ENCODE peak calls at places on chromosomes 1 and 21, in five cellular contexts. One of them, this sample, is unnamed.

GRCh38 chr1:30348147-30348546 is 375.2 kb downstream of the MATN1 start:
- DNase-seq in neural progenitor cell: no peak
- DNase-seq in hepatocyte: no peak
- DNase-seq in IMR-90: no peak
- DNase-seq in GM23248: no peak
- DNase-seq in this sample: no peak

GRCh38 chr21:17045214-17045835 is 467.5 kb upstream of the CXADR start:
- DNase-seq in hepatocyte: peak
- DNase-seq in GM23248: peak
- DNase-seq in IMR-90: peak
- DNase-seq in neural progenitor cell: no peak
- DNase-seq in this sample: no peak

GRCh38 chr1:162196387-162196786 is 126.9 kb downstream of the NOS1AP start:
- DNase-seq in IMR-90: no peak
- DNase-seq in hepatocyte: peak
- DNase-seq in neural progenitor cell: no peak
- DNase-seq in GM23248: no peak
- DNase-seq in this sample: no peak

GRCh38 chr1:42735477-42736105 is 4.4 kb downstream of the CLDN19 start:
- DNase-seq in IMR-90: no peak
- DNase-seq in neural progenitor cell: no peak
- DNase-seq in hepatocyte: no peak
- DNase-seq in GM23248: no peak
- DNase-seq in this sample: no peak

GRCh38 chr1:60894121-60894520 is 188.2 kb upstream of the NFIA start:
- DNase-seq in GM23248: no peak
- DNase-seq in IMR-90: no peak
- DNase-seq in neural progenitor cell: peak
- DNase-seq in hepatocyte: no peak
- DNase-seq in this sample: peak

GRCh38 chr1:21217812-21218596 is 41.3 kb upstream of the EIF4G3 start:
- DNase-seq in hepatocyte: peak
- DNase-seq in IMR-90: peak
- DNase-seq in GM23248: peak
- DNase-seq in neural progenitor cell: peak
- DNase-seq in this sample: no peak

GRCh38 chr1:172781513-172782140 is 122.7 kb downstream of the FASLG start:
- DNase-seq in GM23248: no peak
- DNase-seq in hepatocyte: no peak
- DNase-seq in IMR-90: no peak
- DNase-seq in neural progenitor cell: no peak
- DNase-seq in this sample: no peak

GRCh38 chr1:159921251-159921650 is 4.1 kb downstream of the TAGLN2 start:
- DNase-seq in neural progenitor cell: no peak
- DNase-seq in GM23248: peak
- DNase-seq in IMR-90: peak
- DNase-seq in hepatocyte: no peak
- DNase-seq in this sample: no peak

GRCh38 chr1:227759345-227760300 is 24.4 kb downstream of the SNAP47 start:
- DNase-seq in neural progenitor cell: no peak
- DNase-seq in hepatocyte: peak
- DNase-seq in IMR-90: peak
- DNase-seq in GM23248: peak
- DNase-seq in this sample: no peak

GRCh38 chr21:45470087-45470515 is 65.1 kb downstream of the COL18A1 start:
- DNase-seq in IMR-90: peak
- DNase-seq in hepatocyte: no peak
- DNase-seq in GM23248: peak
- DNase-seq in neural progenitor cell: no peak
- DNase-seq in this sample: no peak

GRCh38 chr1:36382231-36382630 is 3.5 kb downstream of the STK40 start:
- DNase-seq in GM23248: no peak
- DNase-seq in IMR-90: no peak
- DNase-seq in neural progenitor cell: no peak
- DNase-seq in hepatocyte: no peak
- DNase-seq in this sample: no peak

GRCh38 chr1:220528679-220529529 is 968 bp downstream of the MARK1 start:
- DNase-seq in hepatocyte: peak
- DNase-seq in IMR-90: no peak
- DNase-seq in neural progenitor cell: peak
- DNase-seq in GM23248: peak
- DNase-seq in this sample: peak

GRCh38 chr1:200731654-200732332 is 6.9 kb upstream of the CAMSAP2 start:
- DNase-seq in IMR-90: no peak
- DNase-seq in GM23248: no peak
- DNase-seq in neural progenitor cell: no peak
- DNase-seq in hepatocyte: no peak
- DNase-seq in this sample: no peak

GRCh38 chr1:161187311-161187710 is 10.0 kb upstream of the B4GALT3 start:
- DNase-seq in IMR-90: no peak
- DNase-seq in neural progenitor cell: no peak
- DNase-seq in hepatocyte: no peak
- DNase-seq in GM23248: no peak
- DNase-seq in this sample: no peak

GRCh38 chr1:110067429-110067956 is 3.0 kb downstream of the ALX3 start:
- DNase-seq in hepatocyte: no peak
- DNase-seq in GM23248: no peak
- DNase-seq in IMR-90: no peak
- DNase-seq in neural progenitor cell: peak
- DNase-seq in this sample: no peak

GRCh38 chr1:1942753-1943656 is 23.9 kb upstream of the TMEM52 start:
- DNase-seq in neural progenitor cell: no peak
- DNase-seq in GM23248: no peak
- DNase-seq in hepatocyte: no peak
- DNase-seq in IMR-90: no peak
- DNase-seq in this sample: no peak

GRCh38 chr21:46546799-46547198 is 58.1 kb downstream of the S100B start:
- DNase-seq in hepatocyte: no peak
- DNase-seq in neural progenitor cell: no peak
- DNase-seq in GM23248: no peak
- DNase-seq in IMR-90: no peak
- DNase-seq in this sample: no peak

DNA sequence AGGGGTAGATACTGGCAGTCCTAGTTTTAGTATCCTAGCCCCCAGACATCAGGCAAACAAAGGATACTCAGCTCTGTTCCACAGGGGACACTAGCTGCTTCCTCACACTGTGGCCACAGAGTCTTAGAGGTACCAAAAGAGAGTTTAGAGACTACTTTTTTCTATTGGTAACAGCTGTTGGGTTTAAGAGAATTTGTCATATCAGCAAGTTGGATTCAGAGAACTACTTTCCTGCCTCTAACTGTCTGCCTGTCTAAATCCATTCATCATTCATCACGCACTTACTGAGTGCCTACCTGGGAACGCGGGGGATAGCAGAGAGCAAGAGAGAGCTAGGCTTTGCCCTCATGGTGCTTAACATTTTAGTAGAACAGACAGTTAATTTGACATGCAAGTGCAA is 27.1 kb upstream of the KCNQ4 start:
- DNase-seq in IMR-90: no peak
- DNase-seq in neural progenitor cell: no peak
- DNase-seq in hepatocyte: no peak
- DNase-seq in GM23248: no peak
- DNase-seq in this sample: no peak
- H2AFZ ChIP-seq in IMR-90: no peak
- H2AFZ ChIP-seq in neural progenitor cell: no peak
- H2AFZ ChIP-seq in hepatocyte: no peak
- H2AFZ ChIP-seq in GM23248: no peak
- H2AFZ ChIP-seq in this sample: no peak

DNA sequence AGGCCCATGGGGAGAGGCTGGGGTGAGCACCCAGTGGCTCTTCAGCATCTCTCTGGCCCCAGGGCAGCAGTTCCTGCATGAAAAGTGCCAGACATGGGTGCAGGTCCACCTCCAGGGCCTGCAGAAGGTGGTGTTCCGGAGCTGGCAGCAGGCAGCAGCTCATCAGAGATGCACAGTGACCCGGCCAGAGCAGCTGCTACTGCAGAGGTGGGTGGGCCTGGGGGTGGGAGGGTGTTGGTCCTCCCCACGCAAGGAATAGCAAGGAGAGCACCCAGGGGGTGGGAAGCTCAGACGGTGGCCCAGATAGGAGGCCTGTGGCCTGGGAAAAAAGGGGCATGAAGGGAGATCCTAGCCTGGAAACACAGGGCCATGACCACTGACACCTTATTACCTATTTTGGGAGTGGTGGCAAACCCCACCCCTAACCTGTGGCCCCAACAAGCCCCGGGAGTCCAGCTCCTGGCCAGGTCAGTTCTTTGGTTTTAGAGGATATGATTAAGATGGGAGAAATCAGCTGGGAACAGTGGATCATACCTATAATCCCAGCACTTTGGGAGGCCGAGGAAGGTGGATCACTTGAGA is 20.2 kb downstream of the C1orf167 start:
- DNase-seq in neural progenitor cell: no peak
- DNase-seq in GM23248: no peak
- DNase-seq in IMR-90: no peak
- DNase-seq in hepatocyte: no peak
- DNase-seq in this sample: no peak
- H3K27ac ChIP-seq in neural progenitor cell: no peak
- H3K27ac ChIP-seq in GM23248: no peak
- H3K27ac ChIP-seq in IMR-90: no peak
- H3K27ac ChIP-seq in hepatocyte: no peak
- H3K27ac ChIP-seq in this sample: no peak

GRCh38 chr1:246789454-246790339 is 65.5 kb downstream of the SCCPDH start:
- DNase-seq in GM23248: no peak
- DNase-seq in IMR-90: no peak
- DNase-seq in neural progenitor cell: no peak
- DNase-seq in hepatocyte: no peak
- DNase-seq in this sample: no peak

GRCh38 chr1:246790833-246791232 is 66.6 kb downstream of the SCCPDH start:
- DNase-seq in GM23248: no peak
- DNase-seq in IMR-90: no peak
- DNase-seq in neural progenitor cell: no peak
- DNase-seq in hepatocyte: no peak
- DNase-seq in this sample: no peak

GRCh38 chr1:246790364-246790763 is 66.2 kb downstream of the SCCPDH start:
- DNase-seq in hepatocyte: no peak
- DNase-seq in IMR-90: no peak
- DNase-seq in neural progenitor cell: no peak
- DNase-seq in GM23248: no peak
- DNase-seq in this sample: no peak

GRCh38 chr1:246787781-246788513 is 63.7 kb downstream of the SCCPDH start:
- DNase-seq in IMR-90: no peak
- DNase-seq in neural progenitor cell: no peak
- DNase-seq in GM23248: no peak
- DNase-seq in hepatocyte: no peak
- DNase-seq in this sample: no peak

DNA sequence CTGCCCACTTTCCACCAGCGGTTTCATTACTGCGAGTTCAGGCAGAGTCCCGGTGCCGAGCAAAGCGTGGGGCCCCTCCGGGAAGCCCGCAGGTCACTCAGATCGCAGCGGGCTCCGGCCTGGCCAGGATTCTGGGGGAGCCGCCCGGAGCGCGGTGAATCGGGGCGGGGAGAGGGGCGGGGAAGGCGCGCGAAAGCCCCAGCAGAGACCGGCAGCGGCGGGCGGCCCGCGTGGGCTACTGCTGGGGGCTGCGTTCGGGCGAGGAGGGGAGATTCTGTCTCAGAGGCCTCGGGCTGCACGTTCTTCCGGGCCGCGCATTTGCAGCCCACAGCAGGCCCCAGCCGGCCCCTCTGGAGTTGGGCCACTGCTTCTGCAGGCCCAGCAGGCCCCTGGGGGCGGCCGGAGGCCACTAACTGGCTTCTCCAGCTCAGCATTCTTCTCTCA is 64.7 kb downstream of the SCCPDH start:
- DNase-seq in IMR-90: no peak
- DNase-seq in hepatocyte: no peak
- DNase-seq in neural progenitor cell: peak
- DNase-seq in GM23248: peak
- DNase-seq in this sample: no peak
- H3K4me3 ChIP-seq in IMR-90: no peak
- H3K4me3 ChIP-seq in hepatocyte: no peak
- H3K4me3 ChIP-seq in neural progenitor cell: no peak
- H3K4me3 ChIP-seq in GM23248: no peak
- H3K4me3 ChIP-seq in this sample: no peak

DNA sequence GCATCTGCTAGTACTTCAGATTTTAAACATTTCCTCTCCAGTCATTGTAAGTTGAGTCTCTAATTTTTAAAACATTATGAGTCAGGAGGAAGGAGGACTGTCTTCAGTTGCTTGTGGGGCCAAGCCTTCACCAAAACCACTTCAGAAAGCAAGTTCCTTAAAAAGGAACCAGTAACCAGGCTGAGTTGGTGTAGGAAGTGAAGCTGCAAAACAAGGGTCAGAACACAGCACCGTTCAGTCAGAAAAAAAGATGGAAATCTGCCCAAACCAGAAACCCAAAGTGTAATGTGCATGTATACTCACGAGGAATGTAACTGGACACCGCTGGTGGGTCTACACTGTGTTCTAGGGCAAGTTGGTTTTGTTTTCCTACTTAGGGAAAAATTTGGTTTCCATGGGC is 402.1 kb downstream of the SETD4 start:
- DNase-seq in IMR-90: peak
- DNase-seq in GM23248: peak
- DNase-seq in neural progenitor cell: no peak
- DNase-seq in hepatocyte: no peak
- DNase-seq in this sample: no peak
- H2AFZ ChIP-seq in IMR-90: peak
- H2AFZ ChIP-seq in GM23248: peak
- H2AFZ ChIP-seq in neural progenitor cell: peak
- H2AFZ ChIP-seq in hepatocyte: no peak
- H2AFZ ChIP-seq in this sample: no peak

DNA sequence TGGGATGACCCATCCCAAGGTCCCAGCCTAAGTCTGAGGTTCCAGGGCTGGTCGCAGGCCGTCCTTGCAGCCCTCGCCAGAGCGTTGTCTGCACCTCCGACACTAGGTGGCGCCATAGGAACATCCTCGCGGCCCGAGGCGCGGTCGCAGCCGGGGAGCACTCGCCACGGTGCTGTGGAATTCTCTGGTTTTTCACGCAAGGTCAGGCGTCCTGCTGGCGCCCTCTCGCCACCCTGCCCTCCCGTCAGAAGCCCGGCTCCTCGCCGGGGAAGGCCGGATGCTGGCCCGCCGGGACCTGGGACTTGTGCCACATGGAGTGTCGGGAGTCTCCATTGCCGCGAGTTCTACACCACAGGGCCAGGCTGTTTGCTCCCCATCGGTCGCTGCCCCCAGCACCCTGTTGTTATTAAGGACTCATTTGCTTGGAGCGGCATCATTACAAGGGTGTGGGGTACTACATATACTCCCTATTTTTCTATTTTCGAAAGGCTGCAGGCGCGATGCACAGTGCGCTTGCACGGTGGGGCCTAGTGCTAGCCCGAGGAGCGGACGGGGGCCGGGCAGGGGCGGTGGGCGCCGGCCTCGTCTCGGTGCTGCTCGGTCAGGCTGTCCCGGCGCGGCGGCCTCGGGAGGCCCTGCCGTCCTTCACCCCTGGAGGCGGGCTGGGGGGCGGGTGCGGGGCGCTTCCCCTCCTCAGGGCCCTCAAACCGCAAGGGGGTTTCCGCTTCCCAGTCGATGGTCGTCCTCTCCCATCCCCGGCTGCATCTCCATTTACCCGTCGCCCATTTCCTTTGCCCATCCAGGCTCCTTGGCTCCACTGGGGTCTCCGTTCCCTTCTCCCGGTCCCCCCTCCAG is 196.6 kb upstream of the LMO4 start:
- DNase-seq in GM23248: peak
- DNase-seq in hepatocyte: peak
- DNase-seq in IMR-90: peak
- DNase-seq in neural progenitor cell: peak
- DNase-seq in this sample: peak
- H3K27ac ChIP-seq in GM23248: no peak
- H3K27ac ChIP-seq in hepatocyte: peak
- H3K27ac ChIP-seq in IMR-90: peak
- H3K27ac ChIP-seq in neural progenitor cell: no peak
- H3K27ac ChIP-seq in this sample: no peak

This sample was measured in neuronal stem cell.